ENCODE peak calls at places on chromosome 2, in seven cellular contexts. F, B, Y, T, S, L and V are unnamed samples.

GRCh38 chr2:176648691-176649297 is 379.6 kb downstream of the MTX2 start:
- DNase-seq in F (no peak), B (no peak), T (no peak), Y (no peak), L (no peak), S (no peak), V (no peak)

GRCh38 chr2:7020468-7020867 is 103.3 kb downstream of the RNF144A start:
- DNase-seq in S (no peak), L (no peak), B (no peak), F (no peak), T (no peak), Y (no peak), V (no peak)

GRCh38 chr2:231187736-231188505 is 10.5 kb upstream of the ARMC9 start:
- DNase-seq in S (no peak), B (no peak), Y (no peak), L (no peak), T (no peak), F (peak; percentile 94), V (no peak)

GRCh38 chr2:147628971-147629421 is 215.8 kb upstream of the ACVR2A start:
- DNase-seq in T (no peak), L (no peak), B (no peak), F (no peak), S (no peak), Y (no peak), V (no peak)

GRCh38 chr2:180882959-180883358 is 97.4 kb upstream of the UBE2E3 start:
- DNase-seq in S (no peak), F (no peak), Y (no peak), B (no peak), L (no peak), T (no peak), V (no peak)

GRCh38 chr2:170530284-170530745 is 184.8 kb upstream of the SP5 start:
- DNase-seq in Y (peak; percentile 83), F (peak; percentile 86), B (peak; percentile 82), T (peak; percentile 18), L (peak; percentile 45), S (no peak), V (no peak)

GRCh38 chr2:124046332-124046731 is 21.2 kb downstream of the CNTNAP5 start:
- DNase-seq in F (no peak), S (no peak), Y (no peak), B (no peak), L (peak; percentile 26), T (no peak), V (no peak)

GRCh38 chr2:96527052-96527964 is 9.2 kb upstream of the ARID5A start:
- DNase-seq in L (peak; percentile 59), Y (peak; percentile 76), F (no peak), S (peak; percentile 69), B (no peak), T (no peak), V (no peak)

GRCh38 chr2:158042666-158043065 is 59.0 kb upstream of the UPP2 start:
- DNase-seq in B (no peak), S (no peak), L (no peak), F (no peak), Y (no peak), T (no peak), V (no peak)

GRCh38 chr2:102606353-102606752 is 13.0 kb upstream of the SLC9A2 start:
- DNase-seq in B (no peak), Y (no peak), S (no peak), F (no peak), L (no peak), T (no peak), V (no peak)

GRCh38 chr2:150526827-150527226 is 39.4 kb upstream of the RND3 start:
- DNase-seq in B (peak; percentile 7), L (no peak), Y (no peak), S (no peak), T (no peak), F (no peak), V (no peak)

GRCh38 chr2:21469158-21469557 is 345.4 kb downstream of the TDRD15 start:
- DNase-seq in L (no peak), T (no peak), F (no peak), S (no peak), B (no peak), Y (no peak), V (no peak)

GRCh38 chr2:238096311-238097011 is 3.7 kb upstream of the ESPNL start:
- DNase-seq in T (no peak), L (peak; percentile 55), S (peak; percentile 58), B (no peak), Y (peak; percentile 40), F (peak; percentile 40), V (no peak)

GRCh38 chr2:162989507-162989906 is 150.9 kb upstream of the KCNH7 start:
- DNase-seq in B (no peak), F (no peak), L (no peak), S (no peak), Y (no peak), T (no peak), V (no peak)

GRCh38 chr2:218831378-218831990 is at the start of gene PRKAG3:
- DNase-seq in L (no peak), F (no peak), Y (peak; percentile 33), T (no peak), S (no peak), B (no peak), V (no peak)

GRCh38 chr2:133331437-133331836 is 236.8 kb downstream of the NCKAP5 start:
- DNase-seq in B (peak; percentile 28), S (no peak), Y (no peak), F (no peak), L (no peak), T (no peak), V (no peak)

GRCh38 chr2:10561636-10562035 is 113.5 kb upstream of the ODC1 start:
- DNase-seq in S (no peak), B (no peak), T (no peak), F (no peak), Y (no peak), L (no peak), V (no peak)
- TF ChIP-seq CTCF in S (no peak), B (no peak), T (no peak), F (no peak), Y (no peak), L (no peak), V (no peak)

GRCh38 chr2:22626621-22627020 is 758.4 kb upstream of the KLHL29 start:
- DNase-seq in S (no peak), B (peak; percentile 20), Y (no peak), T (no peak), L (peak; percentile 66), F (no peak), V (no peak)
- TF ChIP-seq CTCF in S (peak; percentile 26), B (no peak), Y (no peak), T (no peak), L (no peak), F (no peak), V (no peak)

GRCh38 chr2:65999790-66000189 is 435.1 kb upstream of the MEIS1 start:
- DNase-seq in Y (no peak), F (no peak), B (no peak), T (no peak), L (no peak), S (no peak), V (no peak)
- TF ChIP-seq CTCF in Y (no peak), F (no peak), B (no peak), T (no peak), L (no peak), S (peak; percentile 48), V (no peak)

GRCh38 chr2:99618579-99619097 is 128.8 kb upstream of the REV1 start:
- DNase-seq in T (no peak), S (no peak), B (no peak), F (no peak), L (no peak), Y (no peak), V (no peak)

GRCh38 chr2:99611786-99612185 is 122.0 kb upstream of the REV1 start:
- DNase-seq in Y (no peak), B (no peak), S (no peak), T (no peak), F (no peak), L (no peak), V (no peak)

GRCh38 chr2:99613992-99614391 is 124.2 kb upstream of the REV1 start:
- DNase-seq in T (no peak), L (no peak), S (no peak), Y (no peak), F (no peak), B (no peak), V (no peak)

GRCh38 chr2:99617811-99618210 is 128.0 kb upstream of the REV1 start:
- DNase-seq in L (no peak), S (no peak), B (no peak), F (no peak), Y (no peak), T (no peak), V (no peak)

GRCh38 chr2:99615247-99615771 is 125.5 kb upstream of the REV1 start:
- DNase-seq in Y (no peak), T (no peak), S (no peak), F (no peak), B (no peak), L (peak; percentile 47), V (no peak)
- TF ChIP-seq CTCF in Y (no peak), T (no peak), S (peak; percentile 21), F (peak; percentile 24), B (no peak), L (no peak), V (no peak)

DNA sequence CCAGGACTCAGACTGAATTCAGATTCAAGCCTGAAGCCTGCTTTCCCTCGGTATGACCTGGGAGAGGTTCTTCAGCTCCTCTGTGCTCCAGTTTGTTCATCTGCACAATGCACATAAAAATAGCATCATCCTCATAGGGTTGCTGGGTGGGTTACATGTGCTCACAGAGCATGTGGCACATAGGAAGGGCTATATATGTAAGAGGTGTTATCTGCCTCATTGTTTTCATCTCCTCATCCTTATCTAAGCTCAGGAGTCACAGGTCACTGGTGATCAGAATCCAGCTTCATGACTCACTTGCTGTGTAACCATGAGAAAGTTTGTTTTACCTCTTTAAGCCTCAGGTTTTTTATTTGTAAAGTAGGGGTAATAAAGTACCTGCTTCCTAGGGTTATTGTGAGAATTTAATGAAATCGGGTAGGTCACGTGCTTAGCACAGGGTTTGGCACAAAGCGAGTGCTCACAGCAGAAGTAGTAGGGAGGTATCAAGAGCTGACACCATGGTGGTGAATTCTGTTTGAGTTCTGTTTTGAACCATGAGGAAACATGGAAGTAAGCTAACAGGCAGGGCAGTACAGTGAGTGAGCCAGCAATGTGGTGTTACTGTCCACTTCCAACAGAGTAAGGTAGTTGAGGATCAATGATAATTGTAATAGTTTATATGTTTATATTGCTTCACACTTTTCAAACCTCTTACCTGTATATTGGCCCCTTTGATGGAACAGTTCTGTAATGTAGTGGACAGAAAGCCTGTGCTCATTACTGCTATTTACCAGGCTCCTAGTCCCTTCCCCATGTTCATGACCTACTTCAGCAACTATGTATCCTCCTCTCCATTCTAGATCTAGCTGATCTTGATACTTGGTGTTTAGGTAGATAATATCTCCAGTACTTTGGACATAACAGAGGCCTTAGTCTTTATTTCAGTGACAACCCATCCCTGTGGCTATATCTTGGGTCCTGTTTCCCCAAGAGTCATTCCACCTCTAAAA is 141.4 kb upstream of the LTBP1 start:
- DNase-seq in S (no peak), B (peak; percentile 15), T (peak; percentile 7), F (no peak), Y (peak; percentile 51), L (no peak), V (no peak)
- TF ChIP-seq CTCF in S (no peak), B (no peak), T (no peak), F (no peak), Y (no peak), L (no peak), V (no peak)